ENCODE peak calls at places on chromosomes 13 and 19, in four cellular contexts. One of them, this sample, is unnamed. For H3K9me3, the result is how much of the 10 kb centered on the place peaks cover.

GRCh38 chr13:95030948-95031347 is 270.3 kb downstream of the ABCC4 start:
- DNase-seq in neuronal stem cell: no peak
- DNase-seq in CD8-positive, alpha-beta memory T cell: no peak
- DNase-seq in body of pancreas: no peak
- DNase-seq in this sample: no peak

GRCh38 chr19:54665530-54665929 is 2.7 kb downstream of the LILRB4 start:
- DNase-seq in neuronal stem cell: no peak
- DNase-seq in CD8-positive, alpha-beta memory T cell: no peak
- DNase-seq in body of pancreas: no peak
- DNase-seq in this sample: no peak

GRCh38 chr13:25927363-25927762 is 124.5 kb downstream of the SHISA2 start:
- DNase-seq in neuronal stem cell: no peak
- DNase-seq in CD8-positive, alpha-beta memory T cell: no peak
- DNase-seq in body of pancreas: no peak
- DNase-seq in this sample: no peak

GRCh38 chr19:31960474-31960873 is 384.9 kb upstream of the ZNF507 start:
- DNase-seq in neuronal stem cell: no peak
- DNase-seq in CD8-positive, alpha-beta memory T cell: no peak
- DNase-seq in body of pancreas: no peak
- DNase-seq in this sample: no peak

GRCh38 chr13:51267581-51267980 is 45.4 kb downstream of the FAM124A start:
- DNase-seq in neuronal stem cell: no peak
- DNase-seq in CD8-positive, alpha-beta memory T cell: no peak
- DNase-seq in body of pancreas: no peak
- DNase-seq in this sample: no peak

GRCh38 chr13:92074658-92075057 is 676.2 kb downstream of the GPC5 start:
- DNase-seq in neuronal stem cell: peak
- DNase-seq in CD8-positive, alpha-beta memory T cell: no peak
- DNase-seq in body of pancreas: peak
- DNase-seq in this sample: peak

GRCh38 chr13:38045278-38046048 is 175.9 kb upstream of the TRPC4 start:
- DNase-seq in neuronal stem cell: peak
- DNase-seq in CD8-positive, alpha-beta memory T cell: no peak
- DNase-seq in body of pancreas: no peak
- DNase-seq in this sample: peak

GRCh38 chr13:113881614-113882265 is 17.9 kb upstream of the GAS6 start:
- DNase-seq in neuronal stem cell: no peak
- DNase-seq in CD8-positive, alpha-beta memory T cell: no peak
- DNase-seq in body of pancreas: peak
- DNase-seq in this sample: no peak

GRCh38 chr13:112842343-112842856 is 126.6 kb upstream of the MCF2L start:
- DNase-seq in neuronal stem cell: peak
- DNase-seq in CD8-positive, alpha-beta memory T cell: no peak
- DNase-seq in body of pancreas: peak
- DNase-seq in this sample: no peak

GRCh38 chr19:8611890-8612806 is 1.6 kb upstream of the ADAMTS10 start:
- DNase-seq in neuronal stem cell: no peak
- DNase-seq in CD8-positive, alpha-beta memory T cell: peak
- DNase-seq in body of pancreas: peak
- DNase-seq in this sample: no peak

GRCh38 chr13:73299787-73300186 is 241.0 kb downstream of the KLF5 start:
- DNase-seq in neuronal stem cell: no peak
- DNase-seq in CD8-positive, alpha-beta memory T cell: no peak
- DNase-seq in body of pancreas: no peak
- DNase-seq in this sample: no peak

GRCh38 chr19:39710333-39710890 is 6.1 kb downstream of the LGALS14 start:
- DNase-seq in neuronal stem cell: no peak
- DNase-seq in CD8-positive, alpha-beta memory T cell: no peak
- DNase-seq in body of pancreas: no peak
- DNase-seq in this sample: no peak

GRCh38 chr19:17394891-17395415 is 957 bp upstream of the CCDC194 start:
- DNase-seq in neuronal stem cell: no peak
- DNase-seq in CD8-positive, alpha-beta memory T cell: peak
- DNase-seq in body of pancreas: no peak
- DNase-seq in this sample: peak

GRCh38 chr19:10927691-10928562 is 512 bp downstream of the YIPF2 start:
- DNase-seq in neuronal stem cell: no peak
- DNase-seq in CD8-positive, alpha-beta memory T cell: peak
- DNase-seq in body of pancreas: no peak
- DNase-seq in this sample: no peak

GRCh38 chr13:32391101-32391620 is 36.8 kb downstream of the N4BP2L1 start:
- DNase-seq in neuronal stem cell: no peak
- DNase-seq in CD8-positive, alpha-beta memory T cell: no peak
- DNase-seq in body of pancreas: no peak
- DNase-seq in this sample: no peak

GRCh38 chr19:30752201-30752600 is 380.0 kb downstream of the ZNF536 start:
- DNase-seq in neuronal stem cell: no peak
- DNase-seq in CD8-positive, alpha-beta memory T cell: no peak
- DNase-seq in body of pancreas: no peak
- DNase-seq in this sample: no peak

GRCh38 chr13:19071161-19071936 is 110.3 kb downstream of the TUBA3C start:
- DNase-seq in neuronal stem cell: no peak
- DNase-seq in CD8-positive, alpha-beta memory T cell: no peak
- DNase-seq in body of pancreas: no peak
- DNase-seq in this sample: no peak

GRCh38 chr13:43529796-43530195 is 257.0 kb downstream of the ENOX1 start:
- DNase-seq in neuronal stem cell: no peak
- DNase-seq in CD8-positive, alpha-beta memory T cell: no peak
- DNase-seq in body of pancreas: no peak
- DNase-seq in this sample: no peak

GRCh38 chr13:27789495-27790303 is 2.6 kb upstream of the GSX1 start:
- DNase-seq in neuronal stem cell: no peak
- DNase-seq in CD8-positive, alpha-beta memory T cell: peak
- DNase-seq in body of pancreas: no peak
- DNase-seq in this sample: no peak

GRCh38 chr19:50563597-50563996 is 4.6 kb downstream of the LRRC4B start:
- DNase-seq in neuronal stem cell: no peak
- DNase-seq in CD8-positive, alpha-beta memory T cell: no peak
- DNase-seq in body of pancreas: no peak
- DNase-seq in this sample: no peak

GRCh38 chr13:36360863-36361262 is 14.7 kb upstream of the SPART start:
- DNase-seq in neuronal stem cell: no peak
- DNase-seq in CD8-positive, alpha-beta memory T cell: no peak
- DNase-seq in body of pancreas: no peak
- DNase-seq in this sample: no peak

GRCh38 chr19:43596842-43597461 is 557 bp downstream of the ZNF576 start:
- DNase-seq in neuronal stem cell: no peak
- DNase-seq in CD8-positive, alpha-beta memory T cell: no peak
- DNase-seq in body of pancreas: no peak
- DNase-seq in this sample: no peak

GRCh38 chr13:55038230-55038629 is 2009.6 kb downstream of the OLFM4 start:
- DNase-seq in neuronal stem cell: no peak
- DNase-seq in CD8-positive, alpha-beta memory T cell: no peak
- DNase-seq in body of pancreas: no peak
- DNase-seq in this sample: no peak

GRCh38 chr13:111217661-111218060 is 102.6 kb downstream of the ARHGEF7 start:
- DNase-seq in neuronal stem cell: no peak
- DNase-seq in CD8-positive, alpha-beta memory T cell: no peak
- DNase-seq in body of pancreas: peak
- DNase-seq in this sample: no peak

GRCh38 chr19:5963855-5964254 is 14.1 kb downstream of the RANBP3 start:
- DNase-seq in neuronal stem cell: no peak
- DNase-seq in CD8-positive, alpha-beta memory T cell: no peak
- DNase-seq in body of pancreas: no peak
- DNase-seq in this sample: no peak

GRCh38 chr19:35931874-35932202 is 4.3 kb upstream of the LRFN3 start:
- DNase-seq in neuronal stem cell: no peak
- DNase-seq in CD8-positive, alpha-beta memory T cell: no peak
- DNase-seq in body of pancreas: no peak
- DNase-seq in this sample: no peak

GRCh38 chr13:108195861-108196260 is 19.5 kb downstream of the LIG4 start:
- DNase-seq in neuronal stem cell: no peak
- DNase-seq in CD8-positive, alpha-beta memory T cell: no peak
- DNase-seq in body of pancreas: no peak
- DNase-seq in this sample: no peak

GRCh38 chr19:33275559-33275932 is 26.8 kb downstream of the CEBPA start:
- DNase-seq in neuronal stem cell: no peak
- DNase-seq in CD8-positive, alpha-beta memory T cell: no peak
- DNase-seq in body of pancreas: no peak
- DNase-seq in this sample: no peak

GRCh38 chr19:41740415-41741243 is 14.7 kb upstream of the CEACAM6 start:
- DNase-seq in neuronal stem cell: no peak
- DNase-seq in CD8-positive, alpha-beta memory T cell: no peak
- DNase-seq in body of pancreas: no peak
- DNase-seq in this sample: no peak

GRCh38 chr19:15934332-15935078 is at the start of gene CYP4F11:
- DNase-seq in neuronal stem cell: no peak
- DNase-seq in CD8-positive, alpha-beta memory T cell: no peak
- DNase-seq in body of pancreas: peak
- DNase-seq in this sample: no peak

GRCh38 chr13:27556109-27556508 is 64.2 kb downstream of the LNX2 start:
- DNase-seq in neuronal stem cell: no peak
- DNase-seq in CD8-positive, alpha-beta memory T cell: no peak
- DNase-seq in body of pancreas: no peak
- DNase-seq in this sample: no peak

GRCh38 chr13:105627270-105627669 is 908.2 kb downstream of the EFNB2 start:
- DNase-seq in neuronal stem cell: no peak
- DNase-seq in CD8-positive, alpha-beta memory T cell: no peak
- DNase-seq in body of pancreas: no peak
- DNase-seq in this sample: no peak

GRCh38 chr13:47454986-47455385 is 546.1 kb downstream of the SUCLA2 start:
- DNase-seq in neuronal stem cell: no peak
- DNase-seq in CD8-positive, alpha-beta memory T cell: no peak
- DNase-seq in body of pancreas: no peak
- DNase-seq in this sample: no peak

GRCh38 chr19:14718522-14719113 is 28.8 kb downstream of the ZNF333 start:
- DNase-seq in neuronal stem cell: no peak
- DNase-seq in CD8-positive, alpha-beta memory T cell: no peak
- DNase-seq in body of pancreas: no peak
- DNase-seq in this sample: no peak

GRCh38 chr19:14719162-14719561 is 29.3 kb downstream of the ZNF333 start:
- DNase-seq in neuronal stem cell: no peak
- DNase-seq in CD8-positive, alpha-beta memory T cell: no peak
- DNase-seq in body of pancreas: no peak
- DNase-seq in this sample: no peak

DNA sequence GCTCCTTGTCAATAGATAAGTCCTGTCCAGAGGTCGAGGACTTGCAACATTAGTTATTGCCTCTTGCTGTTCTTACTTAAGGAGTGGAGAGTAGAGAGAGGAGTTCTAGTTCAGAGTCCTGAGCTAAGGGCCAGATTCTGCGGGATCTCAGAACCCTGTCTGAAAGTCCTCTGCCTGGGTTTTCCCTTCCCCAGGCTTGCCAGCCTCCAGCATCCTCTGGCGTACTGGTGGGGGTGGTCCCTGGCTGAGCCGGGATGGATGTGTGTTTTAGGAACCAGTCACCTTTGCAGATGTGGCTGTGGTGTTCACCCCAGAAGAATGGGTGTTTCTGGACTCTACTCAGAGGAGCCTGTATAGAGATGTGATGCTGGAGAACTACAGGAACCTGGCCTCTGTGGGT is 26.0 kb downstream of the ZNF333 start:
- DNase-seq in neuronal stem cell: no peak
- DNase-seq in CD8-positive, alpha-beta memory T cell: no peak
- DNase-seq in body of pancreas: no peak
- DNase-seq in this sample: no peak
- H3K9me3 ChIP-seq in neuronal stem cell: half or more
- H3K9me3 ChIP-seq in CD8-positive, alpha-beta memory T cell: under half
- H3K9me3 ChIP-seq in body of pancreas: under half
- H3K9me3 ChIP-seq in this sample: under half

DNA sequence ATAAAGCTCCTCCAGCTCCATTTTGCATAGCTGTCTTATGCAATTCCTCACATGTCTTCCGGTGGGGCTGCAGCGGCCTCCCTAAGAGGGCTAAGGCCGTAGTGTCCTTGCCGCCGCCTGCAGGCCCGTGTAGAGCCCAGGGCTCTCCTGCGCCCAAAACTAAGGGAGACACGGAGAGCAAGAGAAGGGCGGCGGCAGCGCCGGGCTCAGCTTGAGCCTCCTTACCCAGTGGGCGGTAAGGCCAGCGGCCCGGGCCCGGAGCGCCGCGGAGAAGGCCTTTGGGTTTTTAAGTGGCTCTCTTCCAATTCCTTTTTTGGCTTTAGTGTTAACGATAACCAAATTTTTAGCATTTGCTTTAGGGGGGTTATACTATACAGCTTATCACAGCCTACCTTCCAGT is 30.1 kb downstream of the ZNF677 start:
- DNase-seq in neuronal stem cell: no peak
- DNase-seq in CD8-positive, alpha-beta memory T cell: no peak
- DNase-seq in body of pancreas: no peak
- DNase-seq in this sample: no peak
- H3K9me3 ChIP-seq in neuronal stem cell: under half
- H3K9me3 ChIP-seq in CD8-positive, alpha-beta memory T cell: under half
- H3K9me3 ChIP-seq in body of pancreas: under half
- H3K9me3 ChIP-seq in this sample: under half

GRCh38 chr19:2834294-2834871 is 6.9 kb upstream of the ZNF555 start:
- DNase-seq in neuronal stem cell: no peak
- DNase-seq in CD8-positive, alpha-beta memory T cell: no peak
- DNase-seq in body of pancreas: no peak
- DNase-seq in this sample: no peak
- H3K9me3 ChIP-seq in neuronal stem cell: half or more
- H3K9me3 ChIP-seq in CD8-positive, alpha-beta memory T cell: under half
- H3K9me3 ChIP-seq in body of pancreas: under half
- H3K9me3 ChIP-seq in this sample: under half

DNA sequence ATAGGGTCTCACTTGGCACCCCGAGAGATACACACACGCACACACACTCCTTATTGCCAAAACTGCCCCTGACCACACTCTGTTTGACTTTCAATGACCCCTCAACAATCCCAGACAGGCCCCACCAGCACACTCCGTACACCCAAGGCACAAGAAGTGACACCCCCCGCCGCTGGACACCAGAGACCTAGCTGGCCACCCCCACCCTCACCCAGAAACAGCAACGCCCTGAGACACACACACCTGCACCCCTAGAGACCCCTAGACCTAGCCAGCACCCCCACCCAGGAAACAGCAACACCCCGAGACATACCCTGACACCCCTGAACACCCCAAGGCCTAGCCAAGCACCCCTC is 1.1 kb upstream of the PTGER1 start:
- DNase-seq in neuronal stem cell: no peak
- DNase-seq in CD8-positive, alpha-beta memory T cell: no peak
- DNase-seq in body of pancreas: no peak
- DNase-seq in this sample: no peak
- H3K9me3 ChIP-seq in neuronal stem cell: under half
- H3K9me3 ChIP-seq in CD8-positive, alpha-beta memory T cell: under half
- H3K9me3 ChIP-seq in body of pancreas: under half
- H3K9me3 ChIP-seq in this sample: under half

GRCh38 chr19:58084596-58085347 is 13.3 kb downstream of the ZSCAN18 start:
- DNase-seq in neuronal stem cell: no peak
- DNase-seq in CD8-positive, alpha-beta memory T cell: no peak
- DNase-seq in body of pancreas: no peak
- DNase-seq in this sample: no peak
- H3K9me3 ChIP-seq in neuronal stem cell: half or more
- H3K9me3 ChIP-seq in CD8-positive, alpha-beta memory T cell: under half
- H3K9me3 ChIP-seq in body of pancreas: under half
- H3K9me3 ChIP-seq in this sample: under half